ENCODE peak calls at places on chromosome 1, in nine cellular contexts. X, Q, S, A, Y, M, E, Z and P are unnamed samples.

GRCh38 chr1:236113324-236114032 is 28.9 kb upstream of the GPR137B start:
- DNase-seq in X (no peak), E (peak; percentile 18), M (no peak), Y (no peak), A (no peak), Z (no peak), Q (no peak), S (no peak), P (no peak)

GRCh38 chr1:9942399-9942938 is 722 bp downstream of the LZIC start:
- DNase-seq in Y (no peak), X (peak; percentile 72), S (peak; percentile 66), Z (no peak), M (no peak), A (no peak), E (no peak), Q (no peak), P (no peak)

GRCh38 chr1:77958391-77958790 is 20.5 kb downstream of the FUBP1 start:
- DNase-seq in A (no peak), Q (no peak), Y (no peak), M (no peak), E (no peak), X (no peak), Z (no peak), S (no peak), P (no peak)

GRCh38 chr1:235703516-235703915 is 53.9 kb upstream of the GNG4 start:
- DNase-seq in S (no peak), Y (no peak), Z (no peak), E (no peak), X (peak; percentile 70), Q (no peak), A (no peak), M (no peak), P (no peak)

GRCh38 chr1:197745911-197746310 is 29.4 kb downstream of the DENND1B start:
- DNase-seq in M (no peak), X (no peak), Z (no peak), S (no peak), Q (no peak), A (no peak), E (no peak), Y (no peak), P (no peak)

GRCh38 chr1:92194516-92194915 is 23.2 kb upstream of the C1orf146 start:
- DNase-seq in Q (no peak), Y (no peak), A (no peak), X (peak; percentile 40), Z (no peak), E (no peak), M (no peak), S (no peak), P (no peak)

GRCh38 chr1:108828074-108828961 is 28.6 kb downstream of the AKNAD1 start:
- DNase-seq in E (peak; percentile 82), X (peak; percentile 85), M (peak; percentile 94), Q (no peak), A (peak; percentile 77), Y (peak; percentile 60), Z (peak; percentile 89), S (peak; percentile 56), P (peak; percentile 29)

GRCh38 chr1:69776555-69776954 is 208.8 kb downstream of the LRRC7 start:
- DNase-seq in A (no peak), Z (no peak), E (no peak), M (no peak), Q (no peak), S (no peak), Y (no peak), X (no peak), P (no peak)

GRCh38 chr1:3353901-3354300 is 100.6 kb upstream of the ARHGEF16 start:
- DNase-seq in Y (no peak), M (no peak), A (no peak), Z (no peak), E (no peak), S (no peak), X (no peak), Q (no peak), P (no peak)

GRCh38 chr1:26861889-26862371 is 1.0 kb upstream of the SFN start:
- DNase-seq in M (no peak), Y (no peak), Z (no peak), Q (no peak), X (no peak), S (no peak), A (peak; percentile 87), E (no peak), P (no peak)

GRCh38 chr1:16968372-16968771 is 12.0 kb downstream of the MFAP2 start:
- DNase-seq in E (no peak), M (no peak), Z (no peak), A (no peak), X (no peak), S (no peak), Y (no peak), Q (no peak), P (no peak)

GRCh38 chr1:16965486-16966067 is 14.8 kb downstream of the MFAP2 start:
- DNase-seq in Z (no peak), E (no peak), Q (no peak), X (no peak), M (no peak), A (no peak), S (no peak), Y (no peak), P (no peak)

GRCh38 chr1:16967962-16968361 is 12.5 kb downstream of the MFAP2 start:
- DNase-seq in E (no peak), Y (no peak), Z (no peak), A (no peak), S (no peak), X (no peak), M (no peak), Q (no peak), P (no peak)

GRCh38 chr1:16967095-16967567 is 13.3 kb downstream of the MFAP2 start:
- DNase-seq in X (peak; percentile 74), A (no peak), Y (no peak), E (peak; percentile 60), S (peak; percentile 70), M (peak; percentile 56), Z (peak; percentile 77), Q (no peak), P (no peak)

DNA sequence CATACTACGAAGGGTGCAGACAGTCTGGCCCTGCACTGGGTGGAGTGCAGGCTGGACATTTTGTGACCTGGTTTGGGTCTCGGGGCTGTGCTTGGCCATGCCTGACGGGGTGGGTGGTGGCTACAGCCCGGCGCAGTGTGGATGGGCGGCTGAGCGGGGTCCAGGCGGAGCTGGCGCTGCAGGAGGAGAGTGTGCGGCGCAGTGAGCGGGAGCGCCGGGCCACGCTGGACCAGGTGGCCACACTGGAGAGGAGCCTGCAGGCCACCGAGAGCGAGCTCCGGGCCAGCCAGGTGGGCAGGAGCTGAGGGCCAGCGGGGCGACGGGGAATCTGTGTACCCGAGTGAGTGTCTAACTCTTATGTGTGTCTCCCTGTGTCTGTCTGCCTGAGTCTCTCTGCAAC is 14.1 kb downstream of the MFAP2 start:
- DNase-seq in Q (no peak), E (no peak), A (no peak), X (no peak), Z (no peak), S (no peak), Y (no peak), M (no peak), P (no peak)
- H3K36me3 ChIP-seq in Q (peaks cover 25% of the 10 kb centered on the region), E (peaks cover 25% of the 10 kb centered on the region), A (no peaks in the 10 kb centered on the region), X (peaks cover 13% of the 10 kb centered on the region), Z (no peaks in the 10 kb centered on the region), S (peaks cover 6% of the 10 kb centered on the region), Y (peaks cover 3% of the 10 kb centered on the region), M (no peaks in the 10 kb centered on the region), P (peaks cover 16% of the 10 kb centered on the region)

DNA sequence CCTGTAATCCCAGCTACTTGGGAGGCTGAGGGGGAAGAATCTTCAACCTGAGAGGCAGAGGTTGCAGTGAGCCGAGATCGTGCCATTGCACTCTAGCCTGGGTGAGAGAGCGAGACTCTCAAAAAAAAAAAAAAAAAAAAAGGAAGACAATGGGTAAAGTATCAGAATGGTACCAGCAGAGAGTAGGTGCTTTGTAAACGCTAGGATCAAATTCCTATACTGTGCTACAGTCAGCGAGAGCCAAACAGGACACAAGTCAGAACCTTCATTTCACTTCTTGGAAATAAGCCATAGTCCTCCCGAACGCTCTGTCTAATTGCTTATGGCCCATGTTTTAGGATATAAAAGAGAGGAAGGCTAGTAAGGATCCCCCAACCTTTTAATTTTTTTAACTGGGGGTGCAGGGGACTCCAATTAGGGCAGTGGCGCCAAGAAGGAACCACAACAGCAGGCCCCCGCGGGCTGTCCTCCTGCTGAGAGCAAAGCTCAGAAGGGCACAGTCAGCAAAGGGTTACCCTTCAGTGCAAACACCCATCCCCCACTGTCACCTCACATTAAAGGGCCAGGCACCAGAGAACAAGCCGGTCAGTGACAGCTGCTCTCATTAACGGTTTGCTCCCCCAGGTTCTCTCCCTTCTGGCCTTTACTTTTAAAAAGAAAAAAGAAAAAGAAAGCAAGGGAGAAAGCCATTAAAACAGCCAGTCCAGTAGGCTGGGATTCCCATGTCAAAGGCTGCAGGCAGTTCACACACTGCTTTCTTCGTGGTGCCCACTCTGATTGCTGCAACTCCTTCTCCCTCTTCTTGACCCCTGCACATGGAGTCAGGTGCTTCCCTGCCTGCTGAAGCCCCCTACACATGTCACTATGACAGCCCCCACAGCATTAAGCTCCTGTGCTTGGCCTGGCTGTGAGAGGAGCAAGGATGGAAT is 69.4 kb downstream of the PLPP3 start:
- DNase-seq in A (no peak), E (no peak), Z (no peak), Y (no peak), M (no peak), X (no peak), S (no peak), Q (no peak), P (no peak)
- H3K27ac ChIP-seq in A (peak overlapping the region; percentile 29), E (no peak overlapping the region), Z (no peak overlapping the region), Y (no peak overlapping the region), M (no peak overlapping the region), X (no peak overlapping the region), S (peak overlapping the region; percentile 43), Q (no peak overlapping the region), P (no peak overlapping the region)

DNA sequence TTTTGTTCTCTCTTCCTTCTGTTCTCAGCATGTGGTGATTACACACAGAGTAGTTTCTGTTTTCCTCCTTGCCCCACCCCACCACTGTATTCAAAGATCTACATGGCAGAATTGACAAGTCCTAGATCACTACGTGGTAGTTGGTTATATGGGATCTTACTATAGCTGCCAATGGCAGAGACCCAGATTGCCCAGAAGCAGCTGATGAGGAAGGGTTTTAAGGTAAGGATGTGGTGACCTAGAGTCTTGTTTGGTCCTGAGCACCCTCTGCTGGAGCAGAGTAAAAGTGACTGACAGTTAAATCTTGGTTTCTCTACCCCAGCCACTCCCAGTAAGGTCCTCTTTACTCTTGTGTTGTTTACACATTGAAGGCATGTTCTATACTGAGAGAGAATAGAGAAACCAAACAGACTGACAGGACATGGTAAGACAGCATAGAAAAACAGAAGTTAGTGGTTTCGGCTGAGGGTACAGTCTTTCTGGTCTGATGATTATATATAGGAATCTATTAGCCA is 22.8 kb upstream of the STRIP1 start:
- DNase-seq in M (no peak), E (no peak), Y (no peak), S (peak; percentile 47), X (peak; percentile 73), A (no peak), Z (no peak), Q (no peak), P (no peak)
- H3K36me3 ChIP-seq in M (peaks cover 78% of the 10 kb centered on the region), E (peaks cover 80% of the 10 kb centered on the region), Y (peaks cover 18% of the 10 kb centered on the region), S (peaks cover 60% of the 10 kb centered on the region), X (peaks cover 39% of the 10 kb centered on the region), A (peaks cover 52% of the 10 kb centered on the region), Z (no peaks in the 10 kb centered on the region), Q (peaks cover 23% of the 10 kb centered on the region), P (peaks cover 50% of the 10 kb centered on the region)

DNA sequence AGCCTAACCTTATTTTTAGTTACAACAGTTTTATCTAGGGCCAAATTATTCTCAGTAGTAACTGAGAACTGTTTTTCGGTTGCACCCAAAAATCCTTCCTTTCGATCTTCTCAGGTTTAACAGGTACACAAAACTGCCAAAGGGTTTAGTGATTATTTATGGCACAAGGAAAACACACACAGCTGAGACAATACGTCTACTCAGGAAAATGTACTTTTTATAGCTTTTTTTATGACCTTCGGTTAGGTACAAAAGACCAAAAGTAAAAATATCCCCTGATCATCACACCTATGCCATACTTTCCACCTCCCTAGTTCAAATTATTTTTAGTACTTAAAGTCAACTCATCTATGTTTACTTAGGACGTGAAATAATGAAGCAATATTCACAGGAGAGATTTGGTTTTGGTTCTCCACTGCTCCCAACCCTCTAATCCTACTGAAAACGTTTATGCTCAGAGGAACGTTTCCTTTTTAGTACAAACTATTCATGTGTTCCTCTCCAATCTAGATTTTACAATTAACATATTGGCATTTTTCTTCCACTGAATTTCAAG is 48.7 kb downstream of the TTLL7 start:
- DNase-seq in E (no peak), X (no peak), M (no peak), A (no peak), Y (no peak), S (no peak), Z (no peak), Q (no peak), P (no peak)
- H3K27ac ChIP-seq in E (no peak overlapping the region), X (no peak overlapping the region), M (no peak overlapping the region), A (no peak overlapping the region), Y (no peak overlapping the region), S (no peak overlapping the region), Z (no peak overlapping the region), Q (no peak overlapping the region), P (peak overlapping the region; percentile 46)